ENCODE peak calls at places on chromosomes 5 and 9, in nine cellular contexts. L is A673; M is CD4-positive, CD25-positive, alpha-beta regulatory T cell; Q is heart left ventricle; H is neuronal stem cell; P is stomach; G is prostate gland; V is aorta; S is IMR-90. Y is an unnamed sample. For H3K4me1, the result is how much of the 10 kb centered on the place peaks cover.

GRCh38 chr5:16033196-16033925 is 146.2 kb downstream of the MARCHF11 start:
- DNase-seq in L (no peak), M (no peak), Q (no peak), H (no peak), P (no peak), G (no peak), V (no peak), S (no peak), Y (no peak)

GRCh38 chr5:171630047-171630669 is 155.5 kb upstream of the SMIM23 start:
- DNase-seq in L (peak), M (no peak), Q (peak), H (peak), P (peak), G (peak), V (peak), S (peak), Y (peak)

GRCh38 chr9:76987594-76988200 is 31.8 kb upstream of the FOXB2 start:
- DNase-seq in L (peak), M (peak), Q (no peak), H (no peak), P (no peak), G (no peak), V (no peak), S (peak), Y (no peak)

GRCh38 chr9:7936201-7936600 is 136.6 kb upstream of the DMAC1 start:
- DNase-seq in L (no peak), M (no peak), Q (no peak), H (no peak), P (no peak), G (no peak), V (peak), S (no peak), Y (no peak)

GRCh38 chr9:91037511-91038482 is 236.2 kb downstream of the SYK start:
- DNase-seq in L (no peak), M (no peak), Q (peak), H (no peak), P (peak), G (no peak), V (peak), S (peak), Y (peak)

GRCh38 chr5:10485142-10485795 is 43.6 kb downstream of the ROPN1L start:
- DNase-seq in L (peak), M (peak), Q (peak), H (no peak), P (peak), G (no peak), V (peak), S (peak), Y (peak)

GRCh38 chr9:101354765-101355708 is 29.8 kb downstream of the BAAT start:
- DNase-seq in L (no peak), M (no peak), Q (no peak), H (no peak), P (no peak), G (no peak), V (no peak), S (no peak), Y (no peak)

GRCh38 chr9:34334337-34334824 is 5.0 kb downstream of the NUDT2 start:
- DNase-seq in L (no peak), M (no peak), Q (no peak), H (no peak), P (no peak), G (no peak), V (no peak), S (peak), Y (no peak)

GRCh38 chr9:127873223-127873691 is 4.2 kb downstream of the AK1 start:
- DNase-seq in L (no peak), M (no peak), Q (no peak), H (no peak), P (no peak), G (no peak), V (no peak), S (no peak), Y (no peak)

GRCh38 chr5:62317810-62318209 is 11.8 kb downstream of the KIF2A start:
- DNase-seq in L (no peak), M (no peak), Q (no peak), H (no peak), P (no peak), G (no peak), V (no peak), S (no peak), Y (no peak)

GRCh38 chr5:74767579-74767913 is 497 bp downstream of the NSA2 start:
- DNase-seq in L (peak), M (peak), Q (no peak), H (peak), P (no peak), G (peak), V (no peak), S (peak), Y (no peak)

GRCh38 chr9:93588641-93589609 is 12.5 kb downstream of the PHF2 start:
- DNase-seq in L (no peak), M (no peak), Q (no peak), H (no peak), P (no peak), G (no peak), V (peak), S (peak), Y (no peak)

GRCh38 chr9:27503623-27504022 is 20.5 kb upstream of the IFNK start:
- DNase-seq in L (no peak), M (no peak), Q (no peak), H (no peak), P (no peak), G (no peak), V (no peak), S (no peak), Y (no peak)

GRCh38 chr9:91803970-91804752 is 145.9 kb downstream of the ROR2 start:
- DNase-seq in L (no peak), M (no peak), Q (no peak), H (no peak), P (peak), G (no peak), V (no peak), S (no peak), Y (no peak)

GRCh38 chr9:38015267-38015666 is 53.8 kb downstream of the SHB start:
- DNase-seq in L (no peak), M (no peak), Q (no peak), H (no peak), P (no peak), G (no peak), V (no peak), S (no peak), Y (no peak)
- H3K4me1 ChIP-seq in L (under half), M (under half), Q (under half), H (under half), P (under half), G (under half), V (under half), S (under half), Y (under half)

GRCh38 chr5:107023732-107024131 is 647.0 kb downstream of the EFNA5 start:
- DNase-seq in L (no peak), M (no peak), Q (no peak), H (no peak), P (no peak), G (no peak), V (no peak), S (no peak), Y (no peak)

GRCh38 chr5:107026098-107026497 is 644.6 kb downstream of the EFNA5 start:
- DNase-seq in L (peak), M (no peak), Q (no peak), H (no peak), P (no peak), G (no peak), V (no peak), S (no peak), Y (no peak)

DNA sequence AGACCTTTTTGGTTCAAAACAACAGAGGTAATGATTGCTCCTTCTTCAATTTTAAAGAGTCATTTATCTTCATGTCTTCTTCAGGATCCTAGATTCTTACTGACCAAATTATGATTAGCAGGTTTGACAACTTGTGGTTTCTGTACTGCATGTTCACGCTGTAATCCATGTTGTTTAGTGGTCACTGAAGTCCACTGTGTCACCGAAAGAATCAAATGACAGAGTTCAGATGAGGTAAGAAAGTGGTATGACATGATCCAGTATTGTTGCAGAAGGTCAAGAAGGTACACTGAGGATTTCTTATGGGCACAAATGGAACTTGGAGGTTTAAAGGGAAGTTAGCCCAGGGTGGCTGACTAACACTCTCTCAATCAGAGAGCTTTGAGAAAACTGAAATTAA is 649.2 kb downstream of the EFNA5 start:
- DNase-seq in L (no peak), M (no peak), Q (no peak), H (no peak), P (no peak), G (no peak), V (no peak), S (no peak), Y (no peak)
- H3K4me3 ChIP-seq in L (no peak), M (no peak), Q (no peak), H (no peak), P (no peak), G (no peak), V (no peak), S (no peak), Y (no peak)

GRCh38 chr5:143219696-143220095 is 183.8 kb downstream of the NR3C1 start:
- DNase-seq in L (peak), M (no peak), Q (no peak), H (no peak), P (no peak), G (no peak), V (no peak), S (peak), Y (no peak)
- H3K4me1 ChIP-seq in L (under half), M (under half), Q (under half), H (under half), P (under half), G (under half), V (under half), S (under half), Y (under half)

GRCh38 chr9:113572076-113572861 is 108.7 kb downstream of the RGS3 start:
- DNase-seq in L (no peak), M (no peak), Q (peak), H (no peak), P (no peak), G (no peak), V (no peak), S (no peak), Y (peak)
- H3K4me3 ChIP-seq in L (no peak), M (no peak), Q (no peak), H (no peak), P (no peak), G (no peak), V (no peak), S (no peak), Y (no peak)

GRCh38 chr5:36744041-36744677 is 132.4 kb upstream of the NIPBL start:
- DNase-seq in L (no peak), M (no peak), Q (no peak), H (no peak), P (no peak), G (peak), V (no peak), S (no peak), Y (no peak)
- H3K4me1 ChIP-seq in L (under half), M (under half), Q (under half), H (under half), P (half or more), G (under half), V (under half), S (under half), Y (under half)

GRCh38 chr9:96020300-96020821 is 144.9 kb downstream of the ERCC6L2 start:
- DNase-seq in L (no peak), M (no peak), Q (no peak), H (no peak), P (no peak), G (no peak), V (no peak), S (no peak), Y (no peak)
- H3K4me3 ChIP-seq in L (peak), M (peak), Q (peak), H (peak), P (peak), G (peak), V (peak), S (no peak), Y (peak)

DNA sequence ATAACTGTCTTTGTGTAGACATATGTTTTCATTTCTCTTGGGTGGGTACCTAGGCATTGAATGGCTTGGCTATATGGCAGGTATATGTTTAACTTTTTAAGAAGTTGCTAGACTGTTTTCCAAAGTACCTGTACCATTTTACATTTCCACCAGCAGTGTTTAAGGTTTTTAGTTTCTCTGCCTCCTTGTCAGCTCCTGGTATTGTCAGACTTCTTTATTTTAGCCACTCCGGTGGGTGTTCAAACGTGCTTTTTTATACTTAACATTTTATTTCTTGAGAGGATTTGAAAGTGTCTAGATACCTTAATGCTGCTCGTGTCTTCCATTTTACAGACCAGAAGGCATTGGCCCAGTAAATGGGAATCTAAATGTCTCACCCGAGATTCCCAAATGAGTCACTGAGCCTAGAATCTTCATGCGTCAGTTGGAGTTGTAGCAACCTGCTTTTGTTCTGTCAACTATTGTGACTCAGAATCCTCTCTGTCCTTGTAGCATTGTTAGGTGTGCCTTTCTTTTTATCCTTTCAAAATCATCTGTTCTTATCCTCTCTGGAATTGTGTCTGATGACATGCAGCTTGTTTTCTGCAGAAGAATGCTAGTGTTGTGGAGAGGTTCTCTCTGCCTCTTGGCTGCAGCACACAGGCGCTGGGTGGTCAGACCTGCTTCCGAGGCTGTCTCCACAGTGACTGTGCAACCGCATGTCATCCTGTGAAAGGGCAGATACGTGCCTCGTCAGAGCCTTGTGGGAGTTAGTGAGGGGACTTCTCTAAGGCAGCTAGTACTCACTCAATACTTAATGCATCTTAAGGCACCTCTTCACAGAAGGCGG is 291.8 kb downstream of the AOPEP start:
- DNase-seq in L (no peak), M (no peak), Q (peak), H (no peak), P (no peak), G (peak), V (no peak), S (peak), Y (no peak)
- H3K4me1 ChIP-seq in L (under half), M (under half), Q (half or more), H (under half), P (half or more), G (under half), V (under half), S (under half), Y (half or more)

Y was measured in tibial artery.